ENCODE peak calls at places on chromosome 21, in seven cellular contexts. W, D, C, L, Z, S and I are unnamed samples. For H3K4me1, the result is how much of the 10 kb centered on the place peaks cover.

GRCh38 chr21:45266518-45267389 is 20.9 kb downstream of the POFUT2 start:
- DNase-seq in W (peak), D (peak), C (peak), L (no peak), Z (no peak), S (peak), I (no peak)

GRCh38 chr21:45607922-45608295 is 35.6 kb upstream of the PCBP3 start:
- DNase-seq in W (no peak), D (peak), C (no peak), L (no peak), Z (no peak), S (no peak), I (no peak)

GRCh38 chr21:33199516-33200217 is 30.1 kb upstream of the IFNAR2 start:
- DNase-seq in W (peak), D (no peak), C (peak), L (peak), Z (peak), S (peak), I (peak)

GRCh38 chr21:31974454-31974985 is 101.7 kb downstream of the HUNK start:
- DNase-seq in W (no peak), D (no peak), C (no peak), L (peak), Z (no peak), S (no peak), I (no peak)

GRCh38 chr21:39681845-39682244 is 63.1 kb upstream of the IGSF5 start:
- DNase-seq in W (peak), D (no peak), C (no peak), L (no peak), Z (no peak), S (peak), I (no peak)

GRCh38 chr21:36005018-36005417 is 55.3 kb downstream of the SETD4 start:
- DNase-seq in W (no peak), D (no peak), C (peak), L (no peak), Z (no peak), S (no peak), I (peak)

GRCh38 chr21:45950740-45951515 is 30.6 kb upstream of the COL6A1 start:
- DNase-seq in W (peak), D (no peak), C (peak), L (no peak), Z (peak), S (peak), I (peak)

GRCh38 chr21:28737671-28738279 is 254.9 kb downstream of the LTN1 start:
- DNase-seq in W (peak), D (no peak), C (no peak), L (no peak), Z (no peak), S (peak), I (no peak)

GRCh38 chr21:30146558-30147282 is 19.9 kb downstream of the CLDN17 start:
- DNase-seq in W (no peak), D (no peak), C (no peak), L (no peak), Z (no peak), S (no peak), I (no peak)

GRCh38 chr21:44432841-44433790 is 22.2 kb upstream of the LRRC3 start:
- DNase-seq in W (no peak), D (peak), C (no peak), L (no peak), Z (no peak), S (no peak), I (no peak)

GRCh38 chr21:44702111-44702972 is 5.4 kb downstream of the KRTAP10-12 start:
- DNase-seq in W (no peak), D (peak), C (no peak), L (no peak), Z (no peak), S (no peak), I (no peak)

GRCh38 chr21:31656199-31657095 is 3.0 kb upstream of the SOD1 start:
- DNase-seq in W (peak), D (no peak), C (no peak), L (no peak), Z (no peak), S (peak), I (no peak)

GRCh38 chr21:43767980-43768867 is 7.9 kb downstream of the CSTB start:
- DNase-seq in W (peak), D (no peak), C (peak), L (no peak), Z (no peak), S (peak), I (peak)

GRCh38 chr21:31336739-31337040 is 7.4 kb downstream of the TIAM1 start:
- DNase-seq in W (no peak), D (no peak), C (no peak), L (no peak), Z (no peak), S (no peak), I (no peak)

GRCh38 chr21:46515109-46515508 is 56.4 kb downstream of the DIP2A start:
- DNase-seq in W (peak), D (no peak), C (peak), L (peak), Z (peak), S (peak), I (peak)

GRCh38 chr21:21183092-21183491 is 184.9 kb downstream of the NCAM2 start:
- DNase-seq in W (peak), D (no peak), C (no peak), L (no peak), Z (no peak), S (no peak), I (no peak)

GRCh38 chr21:45467221-45467779 is 62.3 kb downstream of the COL18A1 start:
- DNase-seq in W (peak), D (peak), C (no peak), L (no peak), Z (peak), S (peak), I (no peak)

GRCh38 chr21:28754127-28754611 is 238.5 kb downstream of the LTN1 start:
- DNase-seq in W (peak), D (no peak), C (peak), L (no peak), Z (peak), S (peak), I (peak)

GRCh38 chr21:33238565-33239255 is 9.0 kb downstream of the IFNAR2 start:
- DNase-seq in W (peak), D (no peak), C (no peak), L (peak), Z (no peak), S (no peak), I (peak)

DNA sequence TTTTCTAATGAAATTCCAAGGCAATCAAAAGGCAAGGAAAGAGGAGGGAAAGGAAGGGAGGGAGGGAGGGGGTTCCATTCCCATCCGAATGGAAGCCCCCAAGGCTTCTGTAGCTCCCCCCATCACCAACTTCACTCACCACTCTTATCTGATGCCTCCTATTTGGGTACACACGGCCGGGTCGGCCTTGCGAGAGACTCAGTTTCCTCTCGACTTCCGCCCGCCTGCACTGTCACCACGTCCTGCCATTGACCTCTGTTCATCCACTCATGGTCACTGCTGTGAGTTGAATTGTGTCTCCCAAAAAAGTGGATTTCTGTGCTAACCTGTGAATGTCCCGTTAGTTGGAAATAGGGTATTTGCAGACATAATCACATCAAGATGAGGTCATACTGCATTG is 11.2 kb downstream of the PDE9A start:
- DNase-seq in W (no peak), D (no peak), C (no peak), L (no peak), Z (no peak), S (no peak), I (no peak)
- H3K4me1 ChIP-seq in W (under half), D (under half), C (under half), L (half or more), Z (under half), S (under half), I (under half)

DNA sequence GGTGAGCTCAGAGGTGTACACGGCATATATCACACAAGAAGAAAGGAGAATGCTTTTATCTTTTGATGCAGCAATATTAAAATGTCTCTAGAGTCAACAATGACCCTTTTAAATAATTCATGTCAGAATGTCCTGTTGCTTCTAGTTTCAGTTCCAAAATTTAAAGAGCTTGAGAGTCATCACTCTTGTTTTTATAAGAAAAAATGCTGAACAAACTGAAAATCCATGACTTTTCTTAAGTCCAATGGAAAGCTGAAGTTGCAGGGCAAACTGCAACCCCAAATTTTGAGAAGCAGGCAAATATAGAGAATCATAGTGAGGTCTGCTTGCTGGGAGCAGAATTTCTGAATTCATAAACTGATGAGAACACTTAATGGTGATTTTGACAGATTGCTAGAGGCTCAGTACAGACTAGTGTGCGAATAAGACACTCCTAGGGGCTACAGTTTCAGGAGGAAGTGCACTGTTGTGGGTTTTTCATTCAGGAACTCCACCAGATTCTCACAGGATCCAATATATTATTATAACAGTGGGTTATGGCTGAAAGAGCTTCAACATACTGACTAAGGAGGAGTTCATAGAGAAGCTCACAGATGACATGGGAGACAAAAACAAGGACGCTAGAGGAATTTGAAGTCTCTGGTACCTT is 135.1 kb downstream of the CLIC6 start:
- DNase-seq in W (no peak), D (no peak), C (no peak), L (no peak), Z (no peak), S (no peak), I (no peak)
- H3K4me1 ChIP-seq in W (under half), D (under half), C (under half), L (under half), Z (under half), S (under half), I (under half)

DNA sequence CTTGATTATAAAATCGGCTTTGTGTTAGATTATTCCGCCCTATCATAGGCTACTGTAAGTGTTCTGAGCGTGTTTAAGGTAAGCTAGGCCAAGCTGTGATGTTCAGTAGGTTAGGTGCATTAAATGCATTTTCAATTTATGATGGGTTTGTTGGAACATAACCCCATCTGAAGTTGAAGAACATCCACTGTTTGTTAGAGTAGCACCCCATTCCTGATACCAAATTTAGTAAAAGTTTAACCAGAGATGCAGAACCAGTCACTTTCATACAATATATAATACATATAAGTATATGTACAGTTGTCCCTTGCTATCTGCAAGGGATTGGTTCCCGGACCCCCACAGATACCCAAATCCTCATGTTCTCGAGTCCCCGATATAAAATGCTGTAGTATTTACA is 16.1 kb downstream of the UBASH3A start:
- DNase-seq in W (no peak), D (peak), C (no peak), L (no peak), Z (no peak), S (no peak), I (no peak)
- H3K4me1 ChIP-seq in W (under half), D (under half), C (under half), L (under half), Z (under half), S (under half), I (under half)

DNA sequence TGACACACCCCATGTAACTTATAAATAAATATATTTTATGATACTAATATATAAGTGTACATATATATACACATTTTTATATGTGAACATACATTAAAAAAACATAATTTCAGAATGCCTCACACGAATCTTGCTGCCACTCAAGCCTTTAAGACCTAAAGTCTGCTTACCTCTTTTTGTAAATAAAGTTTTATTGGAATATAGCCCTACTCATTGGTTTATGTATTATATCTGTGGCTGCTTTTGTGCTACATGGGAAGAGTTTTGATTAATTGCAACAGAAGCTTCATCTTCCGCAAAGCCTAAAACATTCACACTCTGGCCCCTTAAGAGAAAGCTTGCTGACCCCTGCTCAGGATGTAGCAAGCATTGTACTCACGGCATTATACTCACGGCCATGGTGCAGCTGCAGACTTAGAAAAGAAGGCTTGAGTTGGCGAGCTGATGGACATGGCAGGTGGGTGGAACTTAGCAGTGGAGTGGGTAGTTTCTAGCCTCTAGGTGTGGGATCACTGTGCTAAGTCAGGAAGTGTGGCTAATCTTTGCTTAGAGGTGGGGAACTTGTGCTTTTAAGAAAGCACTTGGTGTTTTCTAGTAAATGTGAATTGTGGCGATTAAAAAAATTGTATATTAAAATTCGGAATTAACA is 80.8 kb downstream of the DYRK1A start:
- DNase-seq in W (no peak), D (no peak), C (no peak), L (no peak), Z (no peak), S (no peak), I (no peak)
- H3K4me1 ChIP-seq in W (under half), D (under half), C (under half), L (under half), Z (half or more), S (under half), I (under half)

DNA sequence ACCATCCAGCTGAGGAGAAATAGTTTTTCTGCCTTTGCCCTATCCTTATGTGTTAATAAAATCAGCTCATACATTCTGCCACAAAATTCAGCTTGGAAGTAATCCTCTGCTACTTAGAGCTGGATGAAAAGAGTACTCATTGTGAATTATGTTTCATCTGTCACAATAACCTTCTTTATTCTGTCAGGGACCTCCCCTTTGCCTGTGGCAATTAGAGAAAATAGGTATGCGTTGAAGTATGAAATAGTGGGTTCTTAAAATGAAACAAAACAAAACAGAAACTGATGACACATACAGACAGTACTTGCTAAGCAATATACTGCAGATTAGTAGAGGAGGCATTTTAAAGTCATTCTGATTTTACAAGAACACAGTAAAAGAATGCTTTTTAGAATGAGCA is 578.5 kb downstream of the USP25 start:
- DNase-seq in W (peak), D (no peak), C (no peak), L (no peak), Z (no peak), S (peak), I (no peak)
- H3K4me1 ChIP-seq in W (under half), D (under half), C (under half), L (under half), Z (under half), S (under half), I (under half)

GRCh38 chr21:41501919-41502318 is 6.0 kb downstream of the TMPRSS2 start:
- DNase-seq in W (peak), D (no peak), C (no peak), L (no peak), Z (no peak), S (peak), I (no peak)

GRCh38 chr21:41500931-41501381 is 7.0 kb downstream of the TMPRSS2 start:
- DNase-seq in W (no peak), D (no peak), C (no peak), L (no peak), Z (no peak), S (no peak), I (peak)

GRCh38 chr21:41497836-41498235 is 10.1 kb downstream of the TMPRSS2 start:
- DNase-seq in W (no peak), D (no peak), C (no peak), L (no peak), Z (no peak), S (no peak), I (no peak)

GRCh38 chr21:41499920-41500319 is 8.0 kb downstream of the TMPRSS2 start:
- DNase-seq in W (no peak), D (no peak), C (no peak), L (no peak), Z (no peak), S (no peak), I (no peak)

GRCh38 chr21:41500354-41500753 is 7.6 kb downstream of the TMPRSS2 start:
- DNase-seq in W (no peak), D (no peak), C (no peak), L (no peak), Z (no peak), S (no peak), I (no peak)
- H3K4me1 ChIP-seq in W (under half), D (under half), C (under half), L (under half), Z (under half), S (under half), I (under half)

DNA sequence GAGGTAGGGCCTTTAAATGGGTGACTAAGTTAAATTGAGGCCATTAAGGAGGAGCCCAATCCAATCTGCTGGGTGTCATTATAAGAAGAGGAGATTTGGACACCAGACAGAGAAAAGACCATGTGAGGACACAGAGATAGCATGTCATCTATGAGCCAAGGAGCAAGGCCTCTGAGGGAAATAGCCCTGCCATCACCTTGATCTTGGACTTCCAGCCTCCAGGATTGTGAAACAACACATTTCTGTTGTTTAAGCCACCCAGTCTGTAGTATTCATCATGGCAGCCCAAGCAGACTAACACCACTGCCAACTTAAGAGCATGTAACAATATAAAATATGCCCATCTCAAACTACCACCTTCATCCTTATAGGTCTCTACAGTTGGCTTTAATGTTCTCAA is 38.4 kb upstream of the KCNE1 start:
- DNase-seq in W (no peak), D (no peak), C (no peak), L (no peak), Z (no peak), S (no peak), I (no peak)
- H3K4me1 ChIP-seq in W (under half), D (under half), C (under half), L (under half), Z (under half), S (under half), I (under half)

GRCh38 chr21:26120833-26121232 is 49.7 kb downstream of the APP start:
- DNase-seq in W (no peak), D (no peak), C (no peak), L (no peak), Z (no peak), S (no peak), I (no peak)
- H3K4me1 ChIP-seq in W (under half), D (under half), C (under half), L (under half), Z (under half), S (under half), I (under half)

GRCh38 chr21:42387843-42388242 is 8.0 kb downstream of the TMPRSS3 start:
- DNase-seq in W (no peak), D (peak), C (no peak), L (no peak), Z (no peak), S (no peak), I (peak)

GRCh38 chr21:42390193-42390592 is 5.7 kb downstream of the TMPRSS3 start:
- DNase-seq in W (no peak), D (peak), C (no peak), L (no peak), Z (no peak), S (no peak), I (no peak)

GRCh38 chr21:42390696-42391095 is 5.2 kb downstream of the TMPRSS3 start:
- DNase-seq in W (no peak), D (no peak), C (no peak), L (no peak), Z (no peak), S (no peak), I (no peak)

GRCh38 chr21:42388740-42389448 is 7.0 kb downstream of the TMPRSS3 start:
- DNase-seq in W (no peak), D (peak), C (no peak), L (no peak), Z (no peak), S (no peak), I (no peak)

GRCh38 chr21:42389449-42389835 is 6.4 kb downstream of the TMPRSS3 start:
- DNase-seq in W (no peak), D (peak), C (no peak), L (no peak), Z (no peak), S (no peak), I (peak)
- H3K4me1 ChIP-seq in W (under half), D (under half), C (under half), L (under half), Z (under half), S (under half), I (under half)

GRCh38 chr21:38600106-38600505 is 101.8 kb upstream of the ERG start:
- DNase-seq in W (no peak), D (no peak), C (no peak), L (no peak), Z (no peak), S (no peak), I (no peak)

GRCh38 chr21:38597436-38597835 is 99.2 kb upstream of the ERG start:
- DNase-seq in W (peak), D (no peak), C (no peak), L (no peak), Z (no peak), S (no peak), I (no peak)

GRCh38 chr21:38596264-38597042 is 98.2 kb upstream of the ERG start:
- DNase-seq in W (peak), D (no peak), C (no peak), L (no peak), Z (no peak), S (peak), I (no peak)

GRCh38 chr21:38599381-38599975 is 101.2 kb upstream of the ERG start:
- DNase-seq in W (no peak), D (no peak), C (no peak), L (no peak), Z (no peak), S (no peak), I (no peak)

DNA sequence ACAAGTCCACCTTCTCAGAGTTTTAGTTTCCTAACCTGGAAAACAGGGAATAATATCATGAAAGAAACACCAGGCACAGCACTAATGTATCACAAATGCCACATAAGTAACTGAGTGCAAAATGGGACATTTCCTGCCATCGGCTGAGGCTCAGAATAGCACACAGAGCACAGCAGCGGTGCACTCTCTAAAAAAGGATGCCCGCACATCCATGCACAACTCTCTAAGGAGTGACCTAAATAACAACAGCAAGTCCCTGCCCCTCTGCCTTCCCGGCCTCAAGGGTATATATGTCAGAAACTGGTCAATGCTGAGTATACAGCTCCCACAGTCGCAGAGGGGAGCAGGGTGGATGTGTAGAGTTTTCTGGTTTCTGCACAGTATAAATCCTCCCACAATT is 100.1 kb upstream of the ERG start:
- DNase-seq in W (no peak), D (no peak), C (no peak), L (no peak), Z (no peak), S (no peak), I (no peak)
- H3K4me1 ChIP-seq in W (under half), D (under half), C (under half), L (under half), Z (under half), S (under half), I (under half)